ENCODE peak calls at places on chromosomes 13 and 19, in six cellular contexts. V, M, L, G, P and N are unnamed samples.
A peak's percentile ranks its signal among the peaks of the same experiment; 100 is the strongest.

GRCh38 chr13:113650275-113650674 is 7.7 kb downstream of the ATP4B start:
- DNase-seq in L (peak; percentile 2), P (no peak), V (no peak), G (peak; percentile 33), M (no peak), N (no peak)

GRCh38 chr19:10269333-10270179 is 1.4 kb upstream of the ICAM1 start:
- DNase-seq in P (peak; percentile 89), M (peak; percentile 84), G (peak; percentile 89), L (peak; percentile 70), V (peak; percentile 85), N (no peak)

GRCh38 chr19:46776927-46777911 is 11.2 kb downstream of the SLC1A5 start:
- DNase-seq in L (no peak), M (no peak), P (no peak), V (no peak), G (no peak), N (no peak)

GRCh38 chr19:16025108-16026101 is 50.9 kb upstream of the TPM4 start:
- DNase-seq in L (no peak), V (peak; percentile 67), G (peak; percentile 64), P (no peak), M (peak; percentile 28), N (peak; percentile 16)

GRCh38 chr13:74871671-74872070 is 610.3 kb downstream of the TBC1D4 start:
- DNase-seq in M (no peak), L (no peak), P (no peak), V (no peak), G (no peak), N (peak; percentile 90)

GRCh38 chr13:40384976-40385857 is 281.2 kb downstream of the FOXO1 start:
- DNase-seq in L (no peak), P (no peak), M (no peak), V (no peak), G (no peak), N (no peak)

GRCh38 chr13:99979453-99980200 is 2.0 kb upstream of the ZIC2 start:
- DNase-seq in G (no peak), L (no peak), M (no peak), V (no peak), P (no peak), N (no peak)

GRCh38 chr19:16420781-16421386 is 50.9 kb downstream of the EPS15L1 start:
- DNase-seq in M (no peak), V (peak; percentile 20), G (no peak), L (no peak), P (no peak), N (no peak)

GRCh38 chr13:113816925-113817859 is 46.7 kb downstream of the GAS6 start:
- DNase-seq in L (peak; percentile 87), P (peak; percentile 90), G (peak; percentile 98), M (peak; percentile 58), V (peak; percentile 85), N (peak; percentile 66)

GRCh38 chr19:16386619-16387240 is 62.1 kb downstream of the KLF2 start:
- DNase-seq in G (no peak), V (peak; percentile 78), P (no peak), M (peak; percentile 59), L (no peak), N (peak; percentile 18)

DNA sequence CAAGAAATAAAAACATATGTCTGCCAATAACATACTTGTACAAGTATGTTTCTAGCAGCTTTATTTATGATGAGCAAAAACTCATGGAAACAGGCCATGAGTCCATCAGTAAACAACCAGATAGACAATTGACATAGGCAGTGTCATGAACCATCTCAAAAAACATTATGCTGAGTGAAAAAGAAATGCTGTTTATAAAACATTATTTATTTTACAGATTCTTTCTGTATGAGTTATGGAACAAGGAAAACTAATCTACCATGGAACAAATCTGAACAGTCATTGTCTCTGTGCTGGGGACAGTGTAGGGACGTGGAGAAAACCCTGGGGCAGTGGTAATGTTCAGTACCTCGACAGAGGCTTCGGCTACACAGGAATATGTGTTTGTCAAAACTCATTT is 283.9 kb downstream of the UQCRFS1 start:
- DNase-seq in G (no peak), P (no peak), M (no peak), V (no peak), L (no peak), N (no peak)
- TF ChIP-seq CTCF in G (no peak), P (no peak), M (no peak), V (no peak), L (no peak), N (no peak)

GRCh38 chr19:5541456-5541855 is 26.3 kb downstream of the TINCR start:
- DNase-seq in V (peak; percentile 26), M (no peak), G (no peak), L (no peak), P (no peak), N (no peak)

GRCh38 chr19:5540208-5540607 is 27.5 kb downstream of the TINCR start:
- DNase-seq in P (no peak), M (no peak), V (no peak), G (no peak), L (no peak), N (no peak)

GRCh38 chr19:5537870-5538269 is 29.9 kb downstream of the TINCR start:
- DNase-seq in G (no peak), L (no peak), M (no peak), V (no peak), P (no peak), N (no peak)

GRCh38 chr19:5536337-5536894 is 31.3 kb downstream of the TINCR start:
- DNase-seq in M (no peak), G (no peak), L (no peak), V (peak; percentile 60), P (no peak), N (no peak)

GRCh38 chr19:5539431-5539833 is 28.3 kb downstream of the TINCR start:
- DNase-seq in V (no peak), G (no peak), L (no peak), M (no peak), P (no peak), N (no peak)
- H3K4me3 ChIP-seq in V (no peak overlapping the region), G (no peak overlapping the region), L (no peak overlapping the region), M (no peak overlapping the region), P (no peak overlapping the region), N (no peak overlapping the region)

GRCh38 chr19:3852614-3853254 is 16.1 kb downstream of the ZFR2 start:
- DNase-seq in G (no peak), P (no peak), M (peak; percentile 37), L (no peak), V (peak; percentile 79), N (no peak)
- TF ChIP-seq CTCF in G (no peak), P (no peak), M (peak; percentile 11), L (no peak), V (peak; percentile 28), N (peak; percentile 16)

DNA sequence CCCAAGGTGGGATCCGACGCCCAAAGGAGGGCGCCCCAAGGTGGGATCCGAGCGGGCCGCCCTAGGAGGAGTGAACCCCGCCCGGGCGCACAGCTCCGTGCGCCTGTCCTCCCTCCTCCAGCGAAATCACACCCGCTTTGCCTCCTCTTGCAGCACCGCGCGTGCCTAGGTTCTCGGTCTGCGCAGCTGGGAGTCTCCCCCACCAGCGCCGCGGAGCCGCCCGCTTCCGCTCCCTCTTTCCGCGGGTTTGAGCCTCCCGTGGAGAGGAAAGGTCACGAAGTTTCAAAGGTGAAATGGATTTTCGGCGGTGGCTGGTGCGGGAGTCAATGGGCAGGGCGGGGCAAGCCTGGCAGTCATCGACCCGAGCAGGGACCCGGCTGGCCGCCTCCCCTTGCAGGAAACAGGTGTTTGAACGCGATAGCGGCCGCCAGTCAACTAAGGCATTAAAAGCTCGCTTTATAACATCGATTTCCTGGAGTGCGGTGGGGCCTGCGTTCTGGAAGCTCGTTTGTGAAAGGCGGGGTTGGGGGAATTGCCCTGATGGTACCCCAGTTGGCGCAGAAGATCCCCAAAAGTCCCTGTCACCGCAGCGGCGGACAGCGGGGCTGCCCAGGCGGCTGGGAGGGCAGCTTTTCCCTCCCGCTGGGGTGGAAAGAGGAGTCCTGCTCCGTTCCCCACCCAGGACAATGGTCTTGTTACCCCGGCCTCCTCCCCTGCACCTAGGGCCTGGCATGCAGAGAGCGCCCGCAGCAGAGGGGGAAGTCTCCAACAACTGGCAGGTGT is 9.0 kb upstream of the SOX1 start:
- DNase-seq in G (no peak), L (no peak), M (no peak), V (no peak), P (no peak), N (no peak)
- H3K4me3 ChIP-seq in G (no peak overlapping the region), L (no peak overlapping the region), M (no peak overlapping the region), V (no peak overlapping the region), P (no peak overlapping the region), N (no peak overlapping the region)

GRCh38 chr19:51439021-51439465 is 19.2 kb downstream of the SIGLEC8 start:
- DNase-seq in P (no peak), V (peak; percentile 2), L (no peak), M (peak; percentile 56), G (no peak), N (no peak)
- TF ChIP-seq CTCF in P (no peak), V (peak; percentile 36), L (no peak), M (peak; percentile 31), G (no peak), N (peak; percentile 50)

GRCh38 chr13:95644611-95645052 is at the start of gene DZIP1:
- DNase-seq in M (peak; percentile 49), L (peak; percentile 32), G (peak; percentile 79), V (peak; percentile 91), P (peak; percentile 28), N (peak; percentile 41)
- H3K4me3 ChIP-seq in M (peak within 1 kb of the TSS; percentile 53), L (peak within 1 kb of the TSS; percentile 70), G (peak within 1 kb of the TSS; percentile 88), V (peak within 1 kb of the TSS; percentile 73), P (peak within 1 kb of the TSS; percentile 28), N (peak within 1 kb of the TSS; percentile 50)

DNA sequence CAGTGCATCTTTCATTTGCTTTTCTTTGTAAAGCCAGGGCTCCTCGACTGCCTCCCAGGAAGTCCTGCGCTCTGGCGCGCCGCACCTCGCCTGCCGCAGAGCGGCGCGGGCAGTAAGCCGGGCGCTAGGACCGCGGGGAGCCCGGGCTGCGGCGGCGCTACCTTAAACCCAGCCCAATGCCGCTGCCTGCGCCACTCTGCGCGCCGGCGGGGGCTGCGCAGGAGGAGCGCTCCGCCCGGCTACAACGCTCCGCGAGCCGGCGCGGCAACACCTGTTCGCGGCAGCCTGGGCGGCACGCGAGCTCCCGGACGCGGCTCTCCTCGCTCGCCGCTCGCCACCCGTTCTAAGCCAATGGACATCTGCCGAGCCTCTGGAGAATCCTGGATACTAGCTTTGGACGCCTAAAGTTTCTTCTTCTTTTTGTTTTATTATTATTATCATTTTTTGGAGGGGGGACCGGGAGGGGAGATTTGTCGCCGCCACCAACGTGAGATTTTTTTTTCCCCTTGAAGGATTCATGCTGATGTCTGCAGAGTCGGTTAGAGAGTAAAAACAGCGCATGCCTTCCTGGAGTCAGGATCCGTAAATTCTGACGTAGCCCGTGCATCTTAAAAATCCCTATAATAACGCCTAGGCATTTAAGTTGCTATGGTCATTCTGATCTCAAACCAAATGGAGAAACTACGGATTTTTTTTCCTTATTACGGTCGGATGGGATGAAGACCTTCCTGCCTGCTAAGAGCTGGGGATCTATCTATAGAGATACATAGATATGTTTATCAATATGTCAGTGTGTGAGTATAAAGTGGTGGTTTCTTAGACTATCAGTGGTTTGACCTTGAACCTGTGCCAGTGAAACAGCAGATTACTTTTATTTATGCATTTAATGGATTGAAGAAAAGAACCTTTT is at the start of gene FGF9:
- DNase-seq in V (peak; percentile 79), M (peak; percentile 58), P (no peak), L (peak; percentile 59), G (peak; percentile 73), N (peak; percentile 14)
- TF ChIP-seq CTCF in V (no peak), M (no peak), P (no peak), L (no peak), G (no peak), N (no peak)